ENCODE peak calls at places on chromosomes 11 and 22, in four cellular contexts. Q is right lobe of liver, R is A549, T is body of pancreas. V is an unnamed sample.

GRCh38 chr11:66438009-66438503 is 592 bp downstream of the MRPL11 start:
- DNase-seq in T (no peak), R (no peak), Q (no peak), V (no peak)

GRCh38 chr11:35682230-35683195 is 19.9 kb downstream of the TRIM44 start:
- DNase-seq in Q (no peak), R (no peak), T (no peak), V (peak; percentile 3)

GRCh38 chr11:134152692-134153091 is 71.1 kb downstream of the NCAPD3 start:
- DNase-seq in T (peak; percentile 17), R (no peak), Q (no peak), V (no peak)

GRCh38 chr22:25078591-25078990 is 121.1 kb upstream of the CRYBB3 start:
- DNase-seq in Q (no peak), T (no peak), R (no peak), V (no peak)

GRCh38 chr11:14376920-14377319 is 17.9 kb upstream of the RRAS2 start:
- DNase-seq in Q (no peak), T (no peak), R (peak; percentile 5), V (no peak)

GRCh38 chr22:23305922-23306374 is 125.6 kb downstream of the BCR start:
- DNase-seq in Q (no peak), T (peak; percentile 57), R (no peak), V (no peak)

GRCh38 chr11:118872403-118872821 is 11.3 kb upstream of the CXCR5 start:
- DNase-seq in Q (no peak), T (no peak), R (no peak), V (no peak)

GRCh38 chr11:116731097-116731761 is 41.6 kb downstream of the BUD13 start:
- DNase-seq in T (no peak), Q (peak; percentile 38), R (no peak), V (no peak)

GRCh38 chr22:41995211-41995610 is 3.4 kb upstream of the WBP2NL start:
- DNase-seq in Q (no peak), T (no peak), R (no peak), V (no peak)

GRCh38 chr22:44459041-44459440 is 39.0 kb downstream of the RTL6 start:
- DNase-seq in R (no peak), T (no peak), Q (no peak), V (no peak)

GRCh38 chr11:12007230-12007593 is 1.2 kb downstream of the DKK3 start:
- DNase-seq in T (no peak), Q (no peak), R (no peak), V (no peak)

GRCh38 chr22:40426671-40427070 is 56.3 kb downstream of the SGSM3 start:
- DNase-seq in T (no peak), Q (no peak), R (no peak), V (no peak)

GRCh38 chr11:64765291-64765803 is 5.6 kb upstream of the PYGM start:
- DNase-seq in T (peak; percentile 10), Q (no peak), R (no peak), V (no peak)

GRCh38 chr22:43455861-43456260 is 44.0 kb downstream of the MPPED1 start:
- DNase-seq in Q (peak; percentile 6), T (no peak), R (no peak), V (no peak)

GRCh38 chr11:99142237-99142636 is 121.5 kb downstream of the CNTN5 start:
- DNase-seq in R (no peak), T (no peak), Q (no peak), V (no peak)

GRCh38 chr11:294795-295194 is 4.5 kb downstream of the IFITM5 start:
- DNase-seq in Q (no peak), R (no peak), T (no peak), V (no peak)

GRCh38 chr11:71929491-71929890 is 645 bp downstream of the RNF121 start:
- DNase-seq in R (no peak), T (no peak), Q (no peak), V (no peak)

GRCh38 chr11:76629853-76630599 is 40.5 kb downstream of the LRRC32 start:
- DNase-seq in R (no peak), Q (peak; percentile 71), T (peak; percentile 26), V (no peak)

GRCh38 chr11:66857234-66857926 is 516 bp downstream of the LRFN4 start:
- DNase-seq in Q (no peak), R (peak; percentile 34), T (no peak), V (peak; percentile 14)

GRCh38 chr11:116725434-116726221 is 47.2 kb downstream of the BUD13 start:
- DNase-seq in T (peak; percentile 19), Q (peak; percentile 92), R (no peak), V (no peak)

GRCh38 chr11:69674267-69674885 is 777 bp downstream of the LTO1 start:
- DNase-seq in T (peak; percentile 39), R (no peak), Q (no peak), V (no peak)

GRCh38 chr11:110903830-110904229 is 191.6 kb upstream of the ARHGAP20 start:
- DNase-seq in T (no peak), Q (no peak), R (no peak), V (no peak)

GRCh38 chr22:49735411-49736311 is 92.0 kb downstream of the BRD1 start:
- DNase-seq in Q (peak; percentile 36), R (no peak), T (no peak), V (no peak)

GRCh38 chr11:57662893-57663292 is 5.0 kb upstream of the ZDHHC5 start:
- DNase-seq in R (peak; percentile 49), Q (no peak), T (no peak), V (no peak)

GRCh38 chr11:57667715-57668466 is at the start of gene ZDHHC5:
- DNase-seq in Q (peak; percentile 99), R (peak; percentile 100), T (peak; percentile 99), V (peak; percentile 99)

GRCh38 chr11:57668467-57668890 is 565 bp downstream of the ZDHHC5 start:
- DNase-seq in T (no peak), R (no peak), Q (no peak), V (no peak)

GRCh38 chr11:57663975-57664374 is 3.9 kb upstream of the ZDHHC5 start:
- DNase-seq in Q (no peak), R (no peak), T (no peak), V (no peak)

GRCh38 chr11:57667065-57667714 is 724 bp upstream of the ZDHHC5 start:
- DNase-seq in R (peak; percentile 99), T (peak; percentile 99), Q (peak; percentile 98), V (peak; percentile 94)
- TF ChIP-seq CTCF in R (no peak), T (no peak), Q (no peak), V (no peak)

DNA sequence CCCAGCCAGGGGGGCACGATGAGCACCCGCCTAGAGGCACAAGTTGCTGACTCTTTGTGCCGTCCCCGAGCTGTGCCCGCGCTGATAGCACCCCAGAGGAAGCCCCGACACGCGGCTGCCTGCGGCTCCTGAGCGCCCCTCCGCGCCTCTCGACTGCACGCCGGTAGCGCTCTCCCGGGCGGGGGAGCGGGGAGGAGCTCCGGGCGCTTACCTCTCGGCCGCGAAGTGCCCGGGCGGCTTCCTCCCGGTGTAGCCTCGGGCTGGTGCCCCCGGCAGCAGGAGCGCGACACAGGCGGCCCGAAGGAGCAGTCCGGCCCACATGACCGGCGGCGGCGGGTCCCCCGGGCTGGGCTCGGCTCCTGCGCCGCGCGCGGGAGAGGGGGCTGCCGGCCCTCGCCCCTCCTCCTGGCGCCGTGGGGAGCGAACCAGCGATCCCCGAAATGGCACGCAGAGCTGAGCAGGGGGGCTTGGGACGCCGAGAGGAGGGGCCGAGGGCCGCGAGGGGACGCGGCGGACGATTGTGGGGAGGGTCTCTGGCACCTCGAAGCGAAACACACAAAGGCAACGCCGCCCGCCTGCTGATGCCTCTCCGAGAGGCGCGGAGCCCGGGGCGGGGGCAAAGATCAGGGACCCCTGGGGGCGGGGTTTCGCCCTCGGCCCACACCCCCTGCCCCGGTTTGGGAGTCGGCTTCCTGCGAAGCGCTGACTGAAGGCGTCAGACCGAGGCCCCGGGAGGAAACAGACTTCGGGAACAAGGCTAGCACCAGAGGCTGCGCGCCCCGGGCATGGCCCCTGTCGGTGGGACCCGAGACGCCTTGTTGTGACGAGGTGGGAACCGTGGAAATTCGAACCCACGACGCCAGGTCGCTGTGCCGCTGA is at the start of gene VWCE:
- DNase-seq in T (peak; percentile 67), R (peak; percentile 50), Q (peak; percentile 72), V (peak; percentile 66)
- TF ChIP-seq CTCF in T (no peak), R (peak; percentile 29), Q (peak; percentile 28), V (peak; percentile 16)

GRCh38 chr22:27062857-27063256 is 405.5 kb downstream of the MIAT start:
- DNase-seq in T (no peak), Q (no peak), R (no peak), V (no peak)

GRCh38 chr22:27060188-27060587 is 402.8 kb downstream of the MIAT start:
- DNase-seq in T (no peak), R (no peak), Q (no peak), V (no peak)

GRCh38 chr22:27065259-27065658 is 407.9 kb downstream of the MIAT start:
- DNase-seq in Q (no peak), T (no peak), R (no peak), V (no peak)

GRCh38 chr22:27063841-27064240 is 406.5 kb downstream of the MIAT start:
- DNase-seq in T (no peak), Q (no peak), R (no peak), V (no peak)

DNA sequence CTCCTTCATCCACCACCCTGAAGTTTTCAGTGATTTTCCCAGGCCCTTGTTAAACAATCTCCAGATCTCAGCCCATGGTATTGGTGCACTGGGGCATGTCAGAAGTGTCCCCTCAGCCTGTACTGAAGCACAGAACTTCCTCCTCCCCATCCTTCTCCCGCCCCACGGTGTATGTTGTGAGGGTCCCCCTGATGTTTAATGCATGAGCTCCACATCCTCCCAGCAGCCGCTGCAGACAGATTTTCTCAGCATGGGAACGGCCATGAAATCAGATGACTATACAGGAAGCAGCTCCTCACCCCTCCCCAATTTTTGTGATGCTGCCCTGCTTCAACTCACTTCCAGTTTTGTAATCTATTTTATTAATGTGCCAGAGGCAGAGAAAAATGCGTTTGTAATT is 406.0 kb downstream of the MIAT start:
- DNase-seq in Q (no peak), R (no peak), T (no peak), V (no peak)
- TF ChIP-seq CTCF in Q (no peak), R (no peak), T (no peak), V (no peak)

GRCh38 chr11:91406009-91406408 is 818.6 kb upstream of the FAT3 start:
- DNase-seq in T (no peak), R (no peak), Q (no peak), V (no peak)

GRCh38 chr11:91404344-91404743 is 820.3 kb upstream of the FAT3 start:
- DNase-seq in Q (no peak), T (no peak), R (no peak), V (no peak)

GRCh38 chr11:91407842-91408241 is 816.8 kb upstream of the FAT3 start:
- DNase-seq in T (no peak), R (no peak), Q (no peak), V (no peak)
- TF ChIP-seq CTCF in T (no peak), R (no peak), Q (no peak), V (no peak)

GRCh38 chr11:27703453-27703852 is 3.2 kb upstream of the BDNF start:
- DNase-seq in R (peak; percentile 44), Q (no peak), T (no peak), V (no peak)
- TF ChIP-seq CTCF in R (peak; percentile 36), Q (no peak), T (no peak), V (no peak)

DNA sequence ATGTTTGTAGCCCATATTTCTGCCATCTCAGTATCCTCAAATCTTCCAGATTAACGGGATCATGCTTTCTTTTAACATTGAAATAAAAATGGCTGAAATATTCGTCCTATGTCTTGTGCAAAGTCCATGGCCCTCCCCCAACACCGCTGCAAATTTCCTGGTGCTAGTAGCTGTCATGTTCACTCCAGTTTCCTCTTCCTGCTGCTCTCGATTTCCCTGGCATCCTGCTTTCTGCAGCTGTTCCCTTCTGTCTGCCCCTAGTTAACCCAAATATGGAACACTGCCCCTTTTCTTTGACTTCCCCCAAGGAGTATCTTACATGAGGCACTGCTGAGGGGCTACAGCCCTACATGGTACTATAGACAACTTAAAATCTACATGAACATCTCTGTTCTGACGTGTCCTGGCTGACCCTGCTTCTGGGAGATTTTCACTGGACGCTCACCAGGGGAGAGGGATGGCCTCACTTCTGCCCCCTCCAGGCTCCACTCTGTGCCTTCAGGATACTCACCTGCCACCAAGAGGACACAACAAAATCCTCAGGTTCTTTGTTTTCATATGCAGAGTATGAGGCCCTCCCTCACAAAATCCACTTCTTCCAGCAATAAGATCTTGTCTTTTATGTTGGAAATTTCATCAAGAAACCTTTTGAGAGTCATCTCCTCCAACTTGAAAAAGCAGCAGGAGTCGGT is 29.4 kb upstream of the SCUBE2 start:
- DNase-seq in T (peak; percentile 39), Q (no peak), R (peak; percentile 33), V (no peak)
- TF ChIP-seq CTCF in T (peak; percentile 26), Q (no peak), R (peak; percentile 21), V (peak; percentile 18)